ENCODE peak calls at places on chromosomes 3 and 15, in ten cellular contexts. M is heart left ventricle, T is mucosa of descending colon, O is ascending aorta, G is Panc1, E is cardiac muscle cell, Q is neural progenitor cell, A is GM12865, I is body of pancreas, U is right atrium auricular region. S is an unnamed sample.

GRCh38 chr3:52714335-52715302 is 8.7 kb downstream of the SPCS1 start:
- DNase-seq in A (no peak), T (peak), M (no peak), E (peak), Q (peak), I (peak), G (no peak), O (no peak), U (no peak), S (no peak)

GRCh38 chr3:55828712-55829111 is 341.6 kb upstream of the WNT5A start:
- DNase-seq in I (no peak), M (no peak), E (no peak), O (no peak), G (no peak), T (no peak), A (no peak), U (no peak), Q (no peak), S (no peak)

GRCh38 chr15:70376031-70376928 is 278.6 kb upstream of the TLE3 start:
- DNase-seq in M (no peak), Q (peak), U (peak), T (no peak), A (no peak), E (no peak), I (no peak), O (no peak), G (no peak), S (no peak)

GRCh38 chr3:23663246-23663645 is 142.5 kb upstream of the UBE2E1 start:
- DNase-seq in O (no peak), E (no peak), Q (no peak), A (no peak), T (no peak), U (no peak), I (no peak), M (no peak), G (no peak), S (no peak)

GRCh38 chr3:173584093-173584833 is 186.7 kb downstream of the NLGN1 start:
- DNase-seq in E (peak), Q (peak), M (no peak), G (peak), T (no peak), A (no peak), I (peak), O (no peak), U (no peak), S (peak)

GRCh38 chr3:148757238-148757930 is 59.7 kb downstream of the AGTR1 start:
- DNase-seq in O (no peak), I (no peak), Q (no peak), M (no peak), A (no peak), T (no peak), G (no peak), U (no peak), E (no peak), S (no peak)

GRCh38 chr3:95705786-95706418 is 1108.5 kb upstream of the EPHA6 start:
- DNase-seq in I (no peak), G (no peak), M (no peak), A (peak), E (no peak), U (no peak), Q (no peak), O (no peak), T (no peak), S (no peak)

GRCh38 chr3:172803489-172803888 is 53.0 kb downstream of the ECT2 start:
- DNase-seq in I (no peak), T (no peak), G (no peak), M (no peak), E (no peak), Q (no peak), O (no peak), U (no peak), A (no peak), S (no peak)

GRCh38 chr15:76840830-76841460 is 64.2 kb downstream of the SCAPER start:
- DNase-seq in O (no peak), U (no peak), A (peak), G (peak), M (no peak), I (no peak), E (peak), Q (peak), T (no peak), S (peak)

GRCh38 chr3:132837615-132838014 is 115.4 kb upstream of the NPHP3 start:
- DNase-seq in I (no peak), T (no peak), M (no peak), G (no peak), Q (no peak), U (no peak), A (no peak), E (no peak), O (no peak), S (no peak)

GRCh38 chr3:131047582-131047981 is 20.9 kb downstream of the NEK11 start:
- DNase-seq in I (peak), M (no peak), Q (no peak), A (peak), G (no peak), U (no peak), O (no peak), E (no peak), T (no peak), S (no peak)

GRCh38 chr15:44710236-44711088 is 661 bp downstream of the PATL2 start:
- DNase-seq in E (no peak), O (no peak), A (peak), M (no peak), G (no peak), Q (no peak), U (peak), T (peak), I (peak), S (peak)

GRCh38 chr15:32089851-32090359 is 59.6 kb downstream of the CHRNA7 start:
- DNase-seq in T (no peak), Q (no peak), G (no peak), O (no peak), E (no peak), I (no peak), A (no peak), M (no peak), U (no peak), S (no peak)

GRCh38 chr3:157335198-157335597 is 101.5 kb upstream of the PTX3 start:
- DNase-seq in E (no peak), G (no peak), U (no peak), O (no peak), A (no peak), Q (peak), I (no peak), M (no peak), T (no peak), S (no peak)

GRCh38 chr3:13140596-13140995 is 67.4 kb upstream of the IQSEC1 start:
- DNase-seq in E (no peak), O (no peak), T (no peak), I (peak), A (no peak), G (no peak), U (no peak), M (no peak), Q (no peak), S (no peak)

GRCh38 chr3:51099794-51100542 is 285.1 kb upstream of the MANF start:
- DNase-seq in Q (peak), M (no peak), E (peak), G (peak), U (no peak), I (peak), O (no peak), T (peak), A (peak), S (peak)

GRCh38 chr3:73419179-73419803 is 205.4 kb downstream of the PDZRN3 start:
- DNase-seq in O (no peak), E (no peak), Q (peak), A (no peak), G (no peak), M (no peak), I (no peak), T (no peak), U (no peak), S (no peak)

GRCh38 chr3:155076888-155077287 is 3.2 kb upstream of the MME start:
- DNase-seq in U (no peak), T (no peak), O (no peak), M (no peak), E (no peak), A (no peak), I (no peak), Q (no peak), G (no peak), S (no peak)

GRCh38 chr3:41137686-41138111 is 61.6 kb upstream of the CTNNB1 start:
- DNase-seq in G (no peak), E (no peak), O (no peak), I (no peak), U (no peak), T (no peak), M (no peak), Q (no peak), A (no peak), S (no peak)

GRCh38 chr15:83816124-83816883 is 162.4 kb downstream of the ADAMTSL3 start:
- DNase-seq in I (no peak), M (no peak), G (no peak), A (no peak), T (no peak), O (no peak), Q (no peak), U (no peak), E (no peak), S (no peak)

GRCh38 chr3:859135-859534 is 233.7 kb upstream of the CNTN6 start:
- DNase-seq in A (no peak), T (no peak), M (no peak), U (no peak), O (no peak), I (no peak), G (no peak), Q (no peak), E (no peak), S (no peak)

GRCh38 chr3:861721-862120 is 231.1 kb upstream of the CNTN6 start:
- DNase-seq in Q (no peak), O (no peak), E (no peak), I (no peak), M (no peak), T (no peak), G (no peak), U (no peak), A (no peak), S (no peak)
- TF ChIP-seq CTCF in Q (no peak), O (no peak), E (no peak), I (no peak), M (no peak), T (no peak), G (no peak), U (no peak), A (no peak), S (no peak)

GRCh38 chr3:194769020-194769643 is 83.4 kb downstream of the FAM43A start:
- DNase-seq in G (peak), E (peak), M (peak), O (peak), Q (peak), A (peak), I (peak), U (peak), T (peak), S (peak)
- TF ChIP-seq CTCF in G (no peak), E (no peak), M (no peak), O (no peak), Q (no peak), A (no peak), I (peak), U (no peak), T (no peak), S (no peak)

GRCh38 chr3:33209357-33209756 is 9.3 kb downstream of the SUSD5 start:
- DNase-seq in G (no peak), A (no peak), M (no peak), I (no peak), O (no peak), Q (no peak), U (no peak), E (no peak), T (no peak), S (no peak)
- TF ChIP-seq CTCF in G (no peak), A (no peak), M (no peak), I (no peak), O (no peak), Q (no peak), U (no peak), E (no peak), T (no peak), S (no peak)

DNA sequence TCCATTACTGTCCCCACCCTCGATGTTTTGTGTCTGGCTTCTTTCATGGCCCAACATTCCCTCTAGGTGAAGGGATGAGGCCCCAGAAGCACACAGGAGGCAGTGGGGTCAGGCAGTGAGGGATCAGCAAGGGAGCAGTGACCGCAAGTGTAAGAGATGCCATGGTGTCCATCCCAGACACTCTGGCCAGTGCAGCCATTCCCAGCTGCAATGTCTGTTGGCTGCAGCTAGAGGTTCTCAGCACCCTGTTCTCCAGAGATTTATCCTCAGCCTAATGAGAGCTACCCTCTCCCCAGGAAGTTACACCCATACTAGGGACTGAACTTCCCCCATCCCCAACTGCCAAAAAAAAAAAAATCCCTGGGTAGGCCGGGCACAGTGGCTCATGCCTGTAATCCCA is 40.2 kb downstream of the TRANK1 start:
- DNase-seq in O (no peak), U (no peak), G (no peak), A (no peak), E (peak), I (peak), M (peak), Q (peak), T (no peak), S (no peak)
- TF ChIP-seq CTCF in O (peak), U (peak), G (peak), A (peak), E (peak), I (peak), M (peak), Q (peak), T (peak), S (peak)

GRCh38 chr3:10438902-10439610 is 66.3 kb downstream of the ATP2B2 start:
- DNase-seq in G (no peak), O (no peak), A (no peak), T (no peak), U (no peak), Q (no peak), E (no peak), M (no peak), I (no peak), S (no peak)
- TF ChIP-seq CTCF in G (no peak), O (no peak), A (no peak), T (no peak), U (no peak), Q (no peak), E (no peak), M (no peak), I (no peak), S (no peak)

S was measured in GM10248.